ENCODE peak calls at places on chromosomes 13 and 19, in four cellular contexts. One of them, this sample, is unnamed.

GRCh38 chr19:47786566-47786965 is 8.1 kb downstream of the SELENOW start:
- DNase-seq in AG09309: no peak
- DNase-seq in CD4-positive, alpha-beta T cell: no peak
- DNase-seq in C1 segment of cervical spinal cord: no peak
- DNase-seq in this sample: no peak

GRCh38 chr19:41323430-41324125 is 13.6 kb downstream of the CCDC97 start:
- DNase-seq in AG09309: peak; percentile 93
- DNase-seq in CD4-positive, alpha-beta T cell: no peak
- DNase-seq in C1 segment of cervical spinal cord: no peak
- DNase-seq in this sample: peak; percentile 93

GRCh38 chr19:2042485-2043268 is 8.4 kb downstream of the MKNK2 start:
- DNase-seq in AG09309: no peak
- DNase-seq in CD4-positive, alpha-beta T cell: no peak
- DNase-seq in C1 segment of cervical spinal cord: no peak
- DNase-seq in this sample: no peak

GRCh38 chr19:48295458-48295857 is 25.6 kb downstream of the ZNF114 start:
- DNase-seq in AG09309: no peak
- DNase-seq in CD4-positive, alpha-beta T cell: no peak
- DNase-seq in C1 segment of cervical spinal cord: no peak
- DNase-seq in this sample: no peak

GRCh38 chr13:57633950-57634828 is 2.6 kb downstream of the PCDH17 start:
- DNase-seq in AG09309: no peak
- DNase-seq in CD4-positive, alpha-beta T cell: no peak
- DNase-seq in C1 segment of cervical spinal cord: peak; percentile 67
- DNase-seq in this sample: peak; percentile 77

GRCh38 chr19:42275103-42275502 is 6.1 kb downstream of the CIC start:
- DNase-seq in AG09309: no peak
- DNase-seq in CD4-positive, alpha-beta T cell: no peak
- DNase-seq in C1 segment of cervical spinal cord: no peak
- DNase-seq in this sample: no peak

GRCh38 chr19:42428676-42429075 is 1.5 kb upstream of the LIPE start:
- DNase-seq in AG09309: no peak
- DNase-seq in CD4-positive, alpha-beta T cell: no peak
- DNase-seq in C1 segment of cervical spinal cord: no peak
- DNase-seq in this sample: no peak

GRCh38 chr19:38210458-38210987 is 13.5 kb downstream of the DPF1 start:
- DNase-seq in AG09309: no peak
- DNase-seq in CD4-positive, alpha-beta T cell: no peak
- DNase-seq in C1 segment of cervical spinal cord: peak; percentile 17
- DNase-seq in this sample: no peak

GRCh38 chr13:42580644-42581043 is 6.7 kb downstream of the TNFSF11 start:
- DNase-seq in AG09309: no peak
- DNase-seq in CD4-positive, alpha-beta T cell: no peak
- DNase-seq in C1 segment of cervical spinal cord: no peak
- DNase-seq in this sample: no peak

GRCh38 chr13:74129500-74130144 is 4.6 kb downstream of the KLF12 start:
- DNase-seq in AG09309: no peak
- DNase-seq in CD4-positive, alpha-beta T cell: peak; percentile 23
- DNase-seq in C1 segment of cervical spinal cord: no peak
- DNase-seq in this sample: no peak

GRCh38 chr19:8519388-8519787 is 5.4 kb upstream of the ZNF414 start:
- DNase-seq in AG09309: no peak
- DNase-seq in CD4-positive, alpha-beta T cell: no peak
- DNase-seq in C1 segment of cervical spinal cord: no peak
- DNase-seq in this sample: no peak

GRCh38 chr19:2221250-2221831 is 14.8 kb downstream of the PLEKHJ1 start:
- DNase-seq in AG09309: no peak
- DNase-seq in CD4-positive, alpha-beta T cell: no peak
- DNase-seq in C1 segment of cervical spinal cord: no peak
- DNase-seq in this sample: no peak

GRCh38 chr13:64453831-64454230 is 2776.3 kb downstream of the PCDH9 start:
- DNase-seq in AG09309: no peak
- DNase-seq in CD4-positive, alpha-beta T cell: no peak
- DNase-seq in C1 segment of cervical spinal cord: no peak
- DNase-seq in this sample: peak; percentile 46

GRCh38 chr13:79457948-79458347 is 23.0 kb upstream of the NDFIP2 start:
- DNase-seq in AG09309: no peak
- DNase-seq in CD4-positive, alpha-beta T cell: no peak
- DNase-seq in C1 segment of cervical spinal cord: no peak
- DNase-seq in this sample: no peak

GRCh38 chr13:72194531-72194930 is 327.5 kb upstream of the DACH1 start:
- DNase-seq in AG09309: no peak
- DNase-seq in CD4-positive, alpha-beta T cell: no peak
- DNase-seq in C1 segment of cervical spinal cord: no peak
- DNase-seq in this sample: no peak

GRCh38 chr19:42386974-42387707 is 3.0 kb downstream of the CNFN start:
- DNase-seq in AG09309: no peak
- DNase-seq in CD4-positive, alpha-beta T cell: peak; percentile 53
- DNase-seq in C1 segment of cervical spinal cord: peak; percentile 14
- DNase-seq in this sample: no peak

GRCh38 chr13:97256343-97256783 is 34.2 kb downstream of the MBNL2 start:
- DNase-seq in AG09309: peak; percentile 90
- DNase-seq in CD4-positive, alpha-beta T cell: no peak
- DNase-seq in C1 segment of cervical spinal cord: no peak
- DNase-seq in this sample: no peak

GRCh38 chr13:61039302-61039701 is 376.3 kb downstream of the PCDH20 start:
- DNase-seq in AG09309: no peak
- DNase-seq in CD4-positive, alpha-beta T cell: no peak
- DNase-seq in C1 segment of cervical spinal cord: no peak
- DNase-seq in this sample: no peak

GRCh38 chr13:97749174-97749573 is 204.3 kb upstream of the IPO5 start:
- DNase-seq in AG09309: no peak
- DNase-seq in CD4-positive, alpha-beta T cell: no peak
- DNase-seq in C1 segment of cervical spinal cord: no peak
- DNase-seq in this sample: no peak

GRCh38 chr19:18279516-18280246 is 1.7 kb downstream of the JUND start:
- DNase-seq in AG09309: peak; percentile 85
- DNase-seq in CD4-positive, alpha-beta T cell: peak; percentile 86
- DNase-seq in C1 segment of cervical spinal cord: peak; percentile 77
- DNase-seq in this sample: peak; percentile 96

GRCh38 chr13:41601718-41602445 is 144.5 kb downstream of the RGCC start:
- DNase-seq in AG09309: peak; percentile 46
- DNase-seq in CD4-positive, alpha-beta T cell: no peak
- DNase-seq in C1 segment of cervical spinal cord: no peak
- DNase-seq in this sample: no peak

GRCh38 chr19:35641515-35642151 is at the start of gene ETV2:
- DNase-seq in AG09309: no peak
- DNase-seq in CD4-positive, alpha-beta T cell: no peak
- DNase-seq in C1 segment of cervical spinal cord: no peak
- DNase-seq in this sample: no peak

GRCh38 chr13:110334841-110335490 is 27.9 kb downstream of the COL4A2 start:
- DNase-seq in AG09309: no peak
- DNase-seq in CD4-positive, alpha-beta T cell: no peak
- DNase-seq in C1 segment of cervical spinal cord: no peak
- DNase-seq in this sample: no peak

GRCh38 chr19:2375341-2376121 is 15.5 kb downstream of the TMPRSS9 start:
- DNase-seq in AG09309: no peak
- DNase-seq in CD4-positive, alpha-beta T cell: no peak
- DNase-seq in C1 segment of cervical spinal cord: no peak
- DNase-seq in this sample: no peak

GRCh38 chr19:56566904-56567273 is 379 bp upstream of the ZNF470 start:
- DNase-seq in AG09309: no peak
- DNase-seq in CD4-positive, alpha-beta T cell: peak; percentile 12
- DNase-seq in C1 segment of cervical spinal cord: no peak
- DNase-seq in this sample: peak; percentile 84

GRCh38 chr19:15439078-15439799 is 10.5 kb downstream of the WIZ start:
- DNase-seq in AG09309: no peak
- DNase-seq in CD4-positive, alpha-beta T cell: no peak
- DNase-seq in C1 segment of cervical spinal cord: peak; percentile 3
- DNase-seq in this sample: peak; percentile 56

GRCh38 chr19:30565680-30566079 is 193.5 kb downstream of the ZNF536 start:
- DNase-seq in AG09309: no peak
- DNase-seq in CD4-positive, alpha-beta T cell: no peak
- DNase-seq in C1 segment of cervical spinal cord: no peak
- DNase-seq in this sample: no peak

GRCh38 chr13:72295173-72295572 is 428.2 kb upstream of the DACH1 start:
- DNase-seq in AG09309: no peak
- DNase-seq in CD4-positive, alpha-beta T cell: no peak
- DNase-seq in C1 segment of cervical spinal cord: no peak
- DNase-seq in this sample: no peak

GRCh38 chr19:10142701-10143375 is 23.1 kb upstream of the EIF3G start:
- DNase-seq in AG09309: no peak
- DNase-seq in CD4-positive, alpha-beta T cell: peak; percentile 41
- DNase-seq in C1 segment of cervical spinal cord: no peak
- DNase-seq in this sample: no peak

GRCh38 chr19:46006411-46006810 is 11.1 kb downstream of the CCDC61 start:
- DNase-seq in AG09309: no peak
- DNase-seq in CD4-positive, alpha-beta T cell: no peak
- DNase-seq in C1 segment of cervical spinal cord: no peak
- DNase-seq in this sample: peak; percentile 67

GRCh38 chr13:60654405-60654804 is 257.4 kb downstream of the TDRD3 start:
- DNase-seq in AG09309: no peak
- DNase-seq in CD4-positive, alpha-beta T cell: no peak
- DNase-seq in C1 segment of cervical spinal cord: no peak
- DNase-seq in this sample: no peak

GRCh38 chr13:99218969-99219368 is 18.3 kb downstream of the UBAC2 start:
- DNase-seq in AG09309: no peak
- DNase-seq in CD4-positive, alpha-beta T cell: peak; percentile 52
- DNase-seq in C1 segment of cervical spinal cord: no peak
- DNase-seq in this sample: no peak